ENCODE peak calls at places on chromosome 22, in ten cellular contexts. C is stimulated activated naive B cell treated with anti-CD40 and anti-IgM and Interleukin-4, amounts not matched to agents 10 μg/mL and 1 μg/mL and 100 μg/mL, for 72 hours; N is hepatic stellate cell; U is gastrocnemius medialis; V is HS-5; W is stimulated activated CD8-positive, alpha-beta memory T cell treated with anti-CD3 and anti-CD28 coated beads, Interleukin-4, amount 100 ng/mL, for 1 hour; Z is activated effector memory CD4-positive, alpha-beta T cell treated with Interleukin-2 at 50 U/mL for 16 hours; Y is AG08395; P is stimulated activated CD4-positive, alpha-beta T cell treated with anti-CD3 and anti-CD28 coated beads, TNF-alpha, amount 100 ng/mL, for 4 hours; O is NCI-H1105. R is an unnamed sample.

GRCh38 chr22:35421121-35421520 is 21.2 kb downstream of the MCM5 start:
- DNase-seq in C (no peak), N (no peak), U (no peak), V (no peak), W (no peak), Z (no peak), Y (no peak), P (no peak), O (no peak), R (no peak)

GRCh38 chr22:21726650-21727049 is 8.9 kb downstream of the YPEL1 start:
- DNase-seq in C (peak; percentile 33), N (no peak), U (no peak), V (no peak), W (no peak), Z (no peak), Y (no peak), P (no peak), O (no peak), R (peak; percentile 29)

GRCh38 chr22:25403284-25403606 is 161.2 kb upstream of the GRK3 start:
- DNase-seq in C (no peak), N (no peak), U (no peak), V (no peak), W (no peak), Z (no peak), Y (no peak), P (no peak), O (no peak), R (no peak)

GRCh38 chr22:25637032-25637431 is 72.6 kb downstream of the GRK3 start:
- DNase-seq in C (no peak), N (no peak), U (no peak), V (no peak), W (no peak), Z (no peak), Y (no peak), P (no peak), O (no peak), R (no peak)

GRCh38 chr22:45273452-45274075 is 11.2 kb upstream of the UPK3A start:
- DNase-seq in C (no peak), N (no peak), U (no peak), V (no peak), W (no peak), Z (no peak), Y (no peak), P (no peak), O (no peak), R (no peak)

GRCh38 chr22:46542011-46542985 is 4.9 kb upstream of the CELSR1 start:
- DNase-seq in C (peak; percentile 79), N (peak; percentile 93), U (peak; percentile 39), V (no peak), W (peak; percentile 49), Z (peak; percentile 56), Y (peak; percentile 93), P (peak; percentile 56), O (peak; percentile 40), R (peak; percentile 65)

GRCh38 chr22:47007496-47007895 is 245.0 kb downstream of the TBC1D22A start:
- DNase-seq in C (no peak), N (no peak), U (no peak), V (no peak), W (no peak), Z (no peak), Y (no peak), P (no peak), O (no peak), R (no peak)

GRCh38 chr22:37731804-37732471 is 35.1 kb downstream of the TRIOBP start:
- DNase-seq in C (no peak), N (no peak), U (no peak), V (no peak), W (no peak), Z (no peak), Y (no peak), P (no peak), O (no peak), R (no peak)

GRCh38 chr22:17955611-17956379 is 68.6 kb downstream of the MICAL3 start:
- DNase-seq in C (no peak), N (no peak), U (no peak), V (no peak), W (no peak), Z (no peak), Y (no peak), P (no peak), O (no peak), R (no peak)

GRCh38 chr22:49703391-49703926 is 124.2 kb downstream of the BRD1 start:
- DNase-seq in C (no peak), N (no peak), U (no peak), V (no peak), W (no peak), Z (no peak), Y (no peak), P (no peak), O (no peak), R (no peak)

GRCh38 chr22:48335442-48336139 is 1492.1 kb downstream of the BRD1 start:
- DNase-seq in C (no peak), N (no peak), U (no peak), V (no peak), W (no peak), Z (no peak), Y (no peak), P (no peak), O (no peak), R (no peak)

GRCh38 chr22:36566720-36567119 is 37.8 kb upstream of the EIF3D start:
- DNase-seq in C (no peak), N (no peak), U (no peak), V (no peak), W (no peak), Z (no peak), Y (no peak), P (no peak), O (no peak), R (no peak)

GRCh38 chr22:29784451-29785361 is 17.5 kb downstream of the UQCR10 start:
- DNase-seq in C (no peak), N (no peak), U (no peak), V (no peak), W (no peak), Z (no peak), Y (peak; percentile 45), P (no peak), O (no peak), R (no peak)

GRCh38 chr22:46598737-46599424 is 21.3 kb upstream of the GRAMD4 start:
- DNase-seq in C (no peak), N (no peak), U (peak; percentile 58), V (no peak), W (no peak), Z (no peak), Y (no peak), P (no peak), O (no peak), R (no peak)

GRCh38 chr22:40525250-40525884 is 111.2 kb downstream of the MRTFA start:
- DNase-seq in C (peak; percentile 8), N (no peak), U (peak; percentile 26), V (no peak), W (peak; percentile 45), Z (peak; percentile 54), Y (no peak), P (peak; percentile 45), O (peak; percentile 8), R (peak; percentile 62)

GRCh38 chr22:45478108-45478771 is 24.4 kb upstream of the FBLN1 start:
- DNase-seq in C (no peak), N (peak; percentile 87), U (no peak), V (peak; percentile 49), W (no peak), Z (no peak), Y (peak; percentile 49), P (no peak), O (no peak), R (no peak)

GRCh38 chr22:49550766-49551362 is 276.8 kb downstream of the BRD1 start:
- DNase-seq in C (no peak), N (no peak), U (no peak), V (no peak), W (no peak), Z (no peak), Y (no peak), P (no peak), O (no peak), R (no peak)

GRCh38 chr22:23084453-23085350 is 14.4 kb downstream of the GNAZ start:
- DNase-seq in C (no peak), N (no peak), U (no peak), V (no peak), W (no peak), Z (no peak), Y (no peak), P (no peak), O (no peak), R (no peak)

GRCh38 chr22:12601870-12602779 is 2925.9 kb upstream of the OR11H1 start:
- DNase-seq in C (no peak), N (no peak), U (no peak), V (no peak), W (no peak), Z (no peak), Y (no peak), P (no peak), O (no peak), R (no peak)

GRCh38 chr22:18078329-18079041 is 695 bp downstream of the PEX26 start:
- DNase-seq in C (peak; percentile 37), N (peak; percentile 37), U (peak; percentile 67), V (no peak), W (no peak), Z (peak; percentile 29), Y (peak; percentile 36), P (no peak), O (peak; percentile 3), R (peak; percentile 26)

GRCh38 chr22:46054091-46054877 is 77.3 kb upstream of the WNT7B start:
- DNase-seq in C (peak; percentile 37), N (peak; percentile 90), U (peak; percentile 58), V (no peak), W (no peak), Z (peak; percentile 54), Y (peak; percentile 91), P (no peak), O (peak; percentile 34), R (peak; percentile 19)

GRCh38 chr22:46414704-46415103 is 79.2 kb downstream of the TRMU start:
- DNase-seq in C (peak; percentile 7), N (no peak), U (no peak), V (no peak), W (no peak), Z (no peak), Y (no peak), P (no peak), O (no peak), R (no peak)

GRCh38 chr22:30863161-30863833 is 105.3 kb downstream of the MORC2 start:
- DNase-seq in C (no peak), N (peak; percentile 53), U (no peak), V (no peak), W (no peak), Z (no peak), Y (peak; percentile 3), P (no peak), O (no peak), R (no peak)

GRCh38 chr22:30408388-30409101 is 11.7 kb downstream of the SEC14L2 start:
- DNase-seq in C (no peak), N (peak; percentile 64), U (no peak), V (no peak), W (no peak), Z (no peak), Y (peak; percentile 71), P (no peak), O (no peak), R (no peak)

GRCh38 chr22:28369849-28370248 is 309.8 kb downstream of the TTC28 start:
- DNase-seq in C (no peak), N (no peak), U (no peak), V (no peak), W (no peak), Z (no peak), Y (no peak), P (no peak), O (no peak), R (no peak)

GRCh38 chr22:37207981-37208380 is 4.3 kb downstream of the SSTR3 start:
- DNase-seq in C (no peak), N (no peak), U (no peak), V (no peak), W (no peak), Z (no peak), Y (no peak), P (no peak), O (no peak), R (peak; percentile 38)

GRCh38 chr22:45497746-45498145 is 4.9 kb upstream of the FBLN1 start:
- DNase-seq in C (no peak), N (no peak), U (no peak), V (no peak), W (no peak), Z (no peak), Y (no peak), P (no peak), O (no peak), R (no peak)

GRCh38 chr22:39290724-39291161 is 28.7 kb downstream of the RPL3 start:
- DNase-seq in C (no peak), N (no peak), U (peak; percentile 89), V (no peak), W (no peak), Z (no peak), Y (no peak), P (no peak), O (no peak), R (no peak)

R was measured in T-cell.